ENCODE peak calls at places on chromosomes 2 and 18, in four cellular contexts. Z is H9, Y is neuronal stem cell, K is IMR-90. A is an unnamed sample.

GRCh38 chr2:64274399-64275173 is 130.4 kb upstream of the PELI1 start:
- DNase-seq in Y (no peak), Z (no peak), K (no peak), A (no peak)

GRCh38 chr2:72999729-73000725 is 71.5 kb downstream of the SFXN5 start:
- DNase-seq in Y (no peak), K (peak; percentile 73), Z (peak; percentile 22), A (no peak)

GRCh38 chr2:239396881-239397681 is 3.7 kb downstream of the HDAC4 start:
- DNase-seq in Z (no peak), Y (no peak), K (no peak), A (no peak)

GRCh38 chr18:35983818-35984217 is 11.3 kb downstream of the RMP24 start:
- DNase-seq in Y (no peak), K (peak; percentile 94), Z (no peak), A (peak; percentile 9)

GRCh38 chr2:20617081-20617575 is 33.8 kb downstream of the HS1BP3 start:
- DNase-seq in Z (peak; percentile 78), Y (no peak), K (no peak), A (peak; percentile 72)

GRCh38 chr2:157327200-157327599 is 1.6 kb upstream of the ERMN start:
- DNase-seq in K (no peak), Y (no peak), Z (no peak), A (no peak)

GRCh38 chr2:174572556-174572955 is 25.0 kb downstream of the WIPF1 start:
- DNase-seq in Z (no peak), Y (no peak), K (no peak), A (no peak)

GRCh38 chr2:217559084-217559483 is 443.7 kb downstream of the TNS1 start:
- DNase-seq in K (no peak), Y (no peak), Z (no peak), A (no peak)

GRCh38 chr18:40413160-40413559 is 1541.9 kb upstream of the PIK3C3 start:
- DNase-seq in Z (peak; percentile 47), K (peak; percentile 45), Y (peak; percentile 35), A (peak; percentile 46)

GRCh38 chr2:95734976-95735890 is 143.4 kb downstream of the TRIM43 start:
- DNase-seq in Y (no peak), K (no peak), Z (no peak), A (no peak)

GRCh38 chr2:138421971-138422335 is 79.6 kb upstream of the SPOPL start:
- DNase-seq in Z (no peak), Y (no peak), K (peak; percentile 76), A (peak; percentile 12)

GRCh38 chr18:5370332-5370731 is 74.8 kb upstream of the ZBTB14 start:
- DNase-seq in Y (no peak), K (peak; percentile 19), Z (no peak), A (no peak)

GRCh38 chr2:85772019-85772745 is 18.4 kb downstream of the ATOH8 start:
- DNase-seq in Z (peak; percentile 65), K (peak; percentile 100), Y (peak; percentile 52), A (peak; percentile 100)

GRCh38 chr2:169895294-169895985 is 68.2 kb downstream of the UBR3 start:
- DNase-seq in K (peak; percentile 52), Z (no peak), Y (no peak), A (peak; percentile 41)

GRCh38 chr2:10042301-10043161 is 819 bp upstream of the KLF11 start:
- DNase-seq in Z (peak; percentile 87), K (peak; percentile 47), Y (no peak), A (peak; percentile 90)

GRCh38 chr2:102657770-102658169 is 38.4 kb downstream of the SLC9A2 start:
- DNase-seq in K (no peak), Z (no peak), Y (no peak), A (no peak)

GRCh38 chr2:35548171-35548570 is 807.4 kb upstream of the CRIM1 start:
- DNase-seq in Z (no peak), Y (no peak), K (peak; percentile 1), A (peak; percentile 37)

GRCh38 chr2:64581777-64582539 is 57.8 kb downstream of the AFTPH start:
- DNase-seq in Y (no peak), Z (no peak), K (no peak), A (no peak)

GRCh38 chr18:51430538-51430937 is 233.1 kb upstream of the MEX3C start:
- DNase-seq in Z (no peak), Y (no peak), K (no peak), A (peak; percentile 17)

GRCh38 chr2:202014328-202015034 is 19.2 kb upstream of the FZD7 start:
- DNase-seq in Y (no peak), Z (no peak), K (peak; percentile 39), A (peak; percentile 24)
- H4K91ac ChIP-seq in Y (no peak overlapping the region), Z (no peak overlapping the region), K (peak overlapping the region; percentile 12), A (no peak overlapping the region)

DNA sequence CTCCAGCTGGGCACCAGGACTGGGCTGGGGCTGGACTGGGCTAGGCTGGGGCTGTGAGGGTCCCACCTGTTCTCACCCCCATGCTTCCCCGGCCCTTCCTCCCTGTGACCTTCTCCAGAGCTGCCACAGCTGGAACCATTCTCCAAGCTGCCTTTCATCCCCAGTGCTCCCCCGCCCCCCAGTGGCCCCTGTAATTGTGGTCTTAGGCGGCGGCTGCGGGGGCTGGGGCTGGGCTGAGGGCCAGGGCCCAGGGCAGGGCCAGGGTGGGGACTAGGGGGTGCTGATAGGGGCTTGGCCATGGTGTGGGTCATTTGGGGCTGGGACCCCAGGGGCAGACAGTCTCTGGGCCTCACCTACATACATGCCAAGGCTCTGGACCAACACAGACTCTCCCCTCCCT is 2.8 kb upstream of the WNT10A start:
- DNase-seq in K (no peak), Y (no peak), Z (no peak), A (no peak)
- H4K91ac ChIP-seq in K (no peak overlapping the region), Y (no peak overlapping the region), Z (no peak overlapping the region), A (no peak overlapping the region)

DNA sequence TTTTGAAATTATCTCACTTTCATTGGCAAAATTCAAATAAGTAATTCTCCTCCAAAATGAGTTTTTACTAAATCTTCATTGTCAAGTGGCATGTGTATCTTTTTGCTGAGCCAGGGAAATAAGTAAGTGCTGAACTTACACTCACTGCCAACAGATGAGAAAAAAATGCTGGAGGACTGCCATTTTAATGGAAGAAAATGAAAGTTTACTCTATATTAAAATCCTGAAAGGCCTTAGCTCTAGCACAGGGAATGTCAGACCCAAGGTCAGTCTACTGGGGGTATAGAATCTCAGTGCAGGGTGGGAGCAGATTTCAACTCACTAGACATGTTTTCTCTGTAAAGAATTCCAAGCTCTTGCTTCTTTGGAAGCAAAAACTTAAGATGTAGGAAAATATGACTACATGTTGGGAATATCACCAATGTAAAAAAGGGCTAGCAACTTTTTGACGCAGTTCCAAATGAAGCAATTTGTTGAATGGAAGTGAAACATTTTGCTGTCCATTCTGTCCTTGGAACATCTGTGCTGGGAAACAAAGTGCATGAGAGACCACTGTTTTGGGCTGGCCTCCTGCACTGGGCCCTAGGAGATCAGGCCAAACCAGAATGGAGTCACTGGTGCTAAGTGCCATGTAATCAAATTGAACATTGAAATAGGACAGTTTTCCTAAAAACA is 126.9 kb downstream of the ST6GAL2 start:
- DNase-seq in K (no peak), Y (no peak), Z (no peak), A (no peak)
- H4K91ac ChIP-seq in K (no peak overlapping the region), Y (no peak overlapping the region), Z (no peak overlapping the region), A (no peak overlapping the region)

DNA sequence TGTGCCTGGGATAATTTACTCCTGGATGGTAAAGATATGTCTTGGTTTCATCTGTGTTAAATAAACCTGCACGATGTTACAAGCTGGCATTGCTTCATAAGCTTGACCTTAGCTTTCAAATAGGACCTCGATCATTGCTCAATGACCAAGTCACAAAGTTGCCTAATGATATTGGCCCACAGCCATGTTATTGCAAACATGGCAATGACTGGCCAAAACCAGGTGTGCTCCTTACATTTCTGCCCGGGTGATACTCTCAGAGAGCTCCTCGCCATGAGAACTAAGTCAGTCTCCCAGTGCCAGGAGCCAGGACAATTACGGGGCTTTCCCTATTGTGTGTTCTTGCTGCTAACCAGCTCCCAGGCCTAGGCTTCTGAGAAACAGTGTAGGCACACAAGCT is 72.5 kb upstream of the CYP1B1 start:
- DNase-seq in Z (no peak), K (peak; percentile 60), Y (no peak), A (peak; percentile 83)
- H4K91ac ChIP-seq in Z (no peak overlapping the region), K (peak overlapping the region; percentile 19), Y (no peak overlapping the region), A (no peak overlapping the region)

GRCh38 chr2:236644502-236644911 is 74.9 kb downstream of the ACKR3 start:
- DNase-seq in K (no peak), Z (no peak), Y (no peak), A (no peak)

GRCh38 chr2:236642584-236643291 is 73.1 kb downstream of the ACKR3 start:
- DNase-seq in Y (no peak), Z (peak; percentile 52), K (peak; percentile 96), A (peak; percentile 98)

GRCh38 chr2:236644067-236644466 is 74.4 kb downstream of the ACKR3 start:
- DNase-seq in Z (no peak), K (no peak), Y (no peak), A (no peak)

GRCh38 chr2:236642125-236642524 is 72.5 kb downstream of the ACKR3 start:
- DNase-seq in K (no peak), Z (no peak), Y (no peak), A (no peak)

GRCh38 chr2:236643480-236643879 is 73.9 kb downstream of the ACKR3 start:
- DNase-seq in Z (no peak), K (no peak), Y (no peak), A (no peak)
- H4K91ac ChIP-seq in Z (no peak overlapping the region), K (peak overlapping the region; percentile 83), Y (no peak overlapping the region), A (peak overlapping the region; percentile 52)

GRCh38 chr2:47262657-47263056 is 107.5 kb upstream of the STPG4 start:
- DNase-seq in K (no peak), Y (no peak), Z (no peak), A (no peak)

GRCh38 chr2:47265751-47266231 is 110.7 kb upstream of the STPG4 start:
- DNase-seq in Z (no peak), Y (no peak), K (no peak), A (peak; percentile 33)

GRCh38 chr2:47264183-47264582 is 109.1 kb upstream of the STPG4 start:
- DNase-seq in K (no peak), Z (peak; percentile 76), Y (no peak), A (no peak)

GRCh38 chr2:47265158-47265557 is 110.0 kb upstream of the STPG4 start:
- DNase-seq in Y (no peak), Z (no peak), K (no peak), A (no peak)

DNA sequence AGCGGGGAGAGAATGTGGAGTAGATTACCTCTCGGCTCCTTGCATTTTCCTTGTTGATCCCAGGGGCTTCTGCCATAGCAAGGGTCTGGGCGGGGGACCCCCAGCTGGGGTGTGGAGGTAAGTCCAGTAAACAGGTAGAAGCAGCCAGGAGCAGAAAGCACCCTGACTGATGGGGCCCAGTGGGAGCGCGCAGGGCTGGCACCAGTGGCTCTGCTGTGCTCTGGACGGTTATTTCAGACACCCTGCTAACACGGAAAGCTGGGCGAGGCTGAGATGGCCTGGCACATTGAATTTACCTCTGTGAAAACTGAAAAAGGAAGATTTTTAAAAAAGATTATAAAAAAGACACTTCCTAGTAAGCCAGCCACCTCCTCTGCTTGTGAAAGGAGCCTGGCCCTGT is 109.6 kb upstream of the STPG4 start:
- DNase-seq in Z (no peak), K (no peak), Y (no peak), A (no peak)
- H4K91ac ChIP-seq in Z (no peak overlapping the region), K (no peak overlapping the region), Y (no peak overlapping the region), A (no peak overlapping the region)